ENCODE peak calls at places on chromosomes 16 and 17, in ten cellular contexts. K is thoracic aorta, D is HCT116, R is nephron progenitor cell, Q is OCI-LY7, V is fibroblast of lung, X is AG09319, F is astrocyte, N is astrocyte of the spinal cord, A is AG04450. M is an unnamed sample.

GRCh38 chr17:33342025-33342424 is 48.9 kb upstream of the ASIC2 start:
- DNase-seq in Q (no peak), K (no peak), X (no peak), V (no peak), N (no peak), A (no peak), D (no peak), R (no peak), F (no peak), M (no peak)

GRCh38 chr17:571224-571623 is 143.4 kb downstream of the VPS53 start:
- DNase-seq in Q (no peak), X (no peak), A (no peak), F (no peak), R (no peak), V (no peak), N (no peak), D (no peak), K (no peak), M (no peak)

GRCh38 chr17:3557768-3558583 is at the start of gene TRPV3:
- DNase-seq in R (no peak), F (no peak), D (peak; percentile 21), N (no peak), A (no peak), V (peak; percentile 25), Q (no peak), X (no peak), K (no peak), M (no peak)

GRCh38 chr16:48330133-48330846 is 54.9 kb downstream of the SIAH1 start:
- DNase-seq in K (no peak), Q (no peak), R (no peak), A (no peak), D (no peak), F (no peak), V (no peak), X (no peak), N (no peak), M (no peak)

GRCh38 chr16:30063893-30064745 is 1.4 kb upstream of the ALDOA start:
- DNase-seq in D (no peak), N (peak; percentile 47), A (no peak), R (peak; percentile 61), Q (peak; percentile 87), F (no peak), V (peak; percentile 52), X (no peak), K (no peak), M (no peak)

GRCh38 chr17:32971171-32971570 is 20.5 kb upstream of the SPACA3 start:
- DNase-seq in R (no peak), K (no peak), A (no peak), V (peak; percentile 79), X (no peak), Q (no peak), F (peak; percentile 74), N (peak; percentile 16), D (no peak), M (peak; percentile 51)

GRCh38 chr16:80909720-80910119 is 97.0 kb downstream of the CMC2 start:
- DNase-seq in A (no peak), N (no peak), Q (no peak), V (no peak), X (no peak), K (no peak), F (no peak), D (no peak), R (no peak), M (no peak)

GRCh38 chr16:49467540-49468372 is 94.2 kb downstream of the C16orf78 start:
- DNase-seq in X (no peak), K (no peak), V (no peak), F (no peak), A (no peak), N (no peak), R (no peak), Q (no peak), D (no peak), M (no peak)

GRCh38 chr17:41518789-41519449 is at the start of gene KRT15:
- DNase-seq in A (no peak), Q (no peak), D (no peak), V (no peak), F (no peak), X (no peak), K (no peak), R (no peak), N (no peak), M (no peak)

GRCh38 chr17:21299981-21300600 is 15.6 kb downstream of the MAP2K3 start:
- DNase-seq in Q (no peak), K (no peak), X (no peak), A (no peak), V (no peak), N (no peak), F (no peak), R (no peak), D (no peak), M (no peak)

GRCh38 chr16:23324727-23325126 is 22.6 kb downstream of the SCNN1B start:
- DNase-seq in Q (no peak), A (no peak), N (no peak), V (no peak), K (no peak), D (no peak), X (no peak), R (no peak), F (no peak), M (no peak)

GRCh38 chr17:47729486-47729885 is 3.5 kb upstream of the TBX21 start:
- DNase-seq in X (no peak), K (no peak), V (no peak), R (no peak), A (no peak), N (no peak), Q (no peak), F (no peak), D (no peak), M (no peak)

DNA sequence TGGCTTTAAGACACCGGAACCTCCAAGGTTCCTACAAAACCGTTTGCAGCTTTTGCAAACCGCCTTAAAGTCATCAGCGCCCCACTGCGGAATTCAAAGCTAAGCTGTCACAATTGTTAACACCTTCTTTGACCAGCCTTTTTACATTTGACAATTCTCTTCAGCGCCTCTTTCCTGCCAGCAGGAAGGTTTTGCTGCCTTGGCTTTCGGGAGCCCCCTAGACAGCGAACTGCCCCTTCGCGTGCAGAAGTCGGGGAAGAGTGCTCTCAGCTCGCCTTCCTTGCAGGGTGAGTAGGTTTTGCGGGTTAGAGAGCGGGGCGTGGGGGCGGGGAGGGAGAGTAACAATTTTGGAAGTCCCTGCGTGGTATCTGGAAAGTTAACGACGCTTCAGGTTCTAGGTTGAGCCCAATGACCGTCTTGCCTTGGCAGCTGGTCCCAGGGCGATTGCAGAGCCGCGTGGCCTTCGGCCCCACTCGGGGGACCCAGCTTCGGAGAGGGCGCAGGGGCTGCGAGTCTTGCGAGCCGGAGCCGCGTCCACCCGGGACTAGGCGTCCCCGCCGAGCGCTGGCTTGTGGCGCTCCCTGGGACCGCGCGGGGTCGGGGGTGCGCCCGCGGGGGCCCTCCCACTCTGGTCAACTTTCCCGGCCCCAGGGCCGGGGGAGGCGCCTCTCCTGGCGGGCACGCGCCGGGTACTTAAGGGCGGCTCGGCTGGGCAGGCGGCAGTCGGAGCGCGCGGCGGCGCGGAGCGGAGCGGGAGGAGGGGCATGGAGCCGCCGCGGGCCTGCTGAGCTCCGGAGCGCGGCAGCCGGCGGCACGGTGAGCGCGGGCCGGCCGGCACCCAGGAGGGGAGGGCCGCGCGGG is at the start of gene HAS3:
- DNase-seq in A (no peak), N (peak; percentile 63), X (no peak), F (peak; percentile 44), K (no peak), Q (peak; percentile 12), V (peak; percentile 65), R (peak; percentile 84), D (peak; percentile 69), M (peak; percentile 24)
- TF ChIP-seq CTCF in A (no peak), N (peak; percentile 36), X (peak; percentile 23), F (peak; percentile 11), K (no peak), Q (no peak), V (no peak), R (no peak), D (peak; percentile 35), M (peak; percentile 45)

DNA sequence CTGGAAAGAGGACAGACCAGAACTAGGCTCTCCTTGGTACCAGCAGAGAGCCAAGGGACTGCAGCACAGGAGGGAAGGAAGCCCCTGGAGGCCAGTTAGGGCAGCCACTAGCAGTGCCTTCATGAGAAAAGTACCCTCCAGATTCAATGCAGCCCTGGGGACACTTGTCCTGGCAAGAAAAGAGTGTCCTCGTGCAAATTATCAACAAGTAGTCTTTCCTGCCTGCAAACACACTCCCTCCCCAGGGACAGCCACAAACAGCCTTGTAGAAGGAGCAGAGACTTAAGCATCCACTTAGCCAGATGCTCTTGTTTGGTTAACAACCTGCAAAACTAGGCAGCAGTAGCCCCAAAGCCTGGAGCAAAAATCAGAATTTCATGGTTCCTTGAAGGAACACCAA is 24.3 kb downstream of the CENPV start:
- DNase-seq in N (peak; percentile 33), V (no peak), F (no peak), Q (no peak), A (no peak), K (no peak), R (no peak), X (no peak), D (no peak), M (no peak)
- TF ChIP-seq CTCF in N (peak; percentile 29), V (no peak), F (peak; percentile 4), Q (no peak), A (peak; percentile 39), K (no peak), R (no peak), X (peak; percentile 13), D (peak; percentile 41), M (peak; percentile 10)

GRCh38 chr17:9802294-9802693 is 10.9 kb upstream of the DHRS7C start:
- DNase-seq in N (peak; percentile 1), F (no peak), D (peak; percentile 38), V (peak; percentile 5), R (no peak), X (no peak), Q (no peak), K (no peak), A (no peak), M (no peak)

GRCh38 chr17:9801505-9801904 is 10.1 kb upstream of the DHRS7C start:
- DNase-seq in K (no peak), X (no peak), V (no peak), D (no peak), R (no peak), N (no peak), Q (no peak), A (no peak), F (no peak), M (no peak)

GRCh38 chr17:9798724-9799123 is 7.3 kb upstream of the DHRS7C start:
- DNase-seq in Q (no peak), F (no peak), X (no peak), V (no peak), R (no peak), K (no peak), D (no peak), A (no peak), N (no peak), M (no peak)

GRCh38 chr17:9805769-9806168 is 14.4 kb upstream of the DHRS7C start:
- DNase-seq in N (no peak), Q (no peak), X (no peak), V (no peak), R (no peak), A (no peak), D (no peak), K (no peak), F (no peak), M (no peak)

GRCh38 chr17:9802701-9803100 is 11.3 kb upstream of the DHRS7C start:
- DNase-seq in K (no peak), X (no peak), F (no peak), Q (no peak), R (no peak), N (no peak), V (no peak), A (no peak), D (no peak), M (no peak)
- TF ChIP-seq CTCF in K (no peak), X (no peak), F (no peak), Q (no peak), R (no peak), N (no peak), V (no peak), A (no peak), D (no peak), M (no peak)

GRCh38 chr16:71552698-71553503 is 24.0 kb downstream of the TAT start:
- DNase-seq in X (no peak), Q (peak; percentile 17), V (no peak), N (no peak), R (no peak), A (no peak), F (no peak), K (no peak), D (peak; percentile 6), M (no peak)
- TF ChIP-seq CTCF in X (no peak), Q (peak; percentile 58), V (no peak), N (no peak), R (no peak), A (no peak), F (no peak), K (no peak), D (peak; percentile 38), M (no peak)